ENCODE peak calls at places on chromosomes 5 and 9, in eight cellular contexts. A, V, Z, N, X, F, U and R are unnamed samples.

GRCh38 chr5:169395136-169395535 is 94.2 kb upstream of the SLIT3 start:
- DNase-seq in A (no peak), V (no peak), Z (no peak), N (no peak), X (no peak), F (no peak), U (no peak), R (peak)

GRCh38 chr9:87545858-87546257 is 48.2 kb downstream of the DAPK1 start:
- DNase-seq in A (no peak), V (peak), Z (peak), N (no peak), X (no peak), F (no peak), U (no peak), R (peak)

GRCh38 chr5:58921106-58921505 is 338.2 kb downstream of the RAB3C start:
- DNase-seq in A (no peak), V (peak), Z (peak), N (no peak), X (no peak), F (no peak), U (no peak), R (peak)

GRCh38 chr5:173670791-173671120 is 54.3 kb upstream of the BOD1 start:
- DNase-seq in A (no peak), V (no peak), Z (no peak), N (no peak), X (no peak), F (no peak), U (no peak), R (no peak)

GRCh38 chr9:128420060-128420650 is 502 bp upstream of the CERCAM start:
- DNase-seq in A (no peak), V (peak), Z (peak), N (peak), X (peak), F (peak), U (peak), R (peak)

GRCh38 chr5:140190868-140191209 is 15.9 kb downstream of the CYSTM1 start:
- DNase-seq in A (no peak), V (no peak), Z (no peak), N (no peak), X (no peak), F (no peak), U (no peak), R (no peak)

GRCh38 chr5:132439521-132440206 is 50.9 kb downstream of the IRF1 start:
- DNase-seq in A (no peak), V (peak), Z (peak), N (no peak), X (no peak), F (no peak), U (no peak), R (peak)

GRCh38 chr9:93098236-93098946 is 2.4 kb downstream of the CARD19 start:
- DNase-seq in A (no peak), V (peak), Z (peak), N (no peak), X (peak), F (no peak), U (no peak), R (peak)

GRCh38 chr5:88806338-88806737 is 76.6 kb downstream of the MEF2C start:
- DNase-seq in A (no peak), V (no peak), Z (no peak), N (no peak), X (no peak), F (no peak), U (no peak), R (no peak)

GRCh38 chr5:13234-13633 is 78.7 kb upstream of the PLEKHG4B start:
- DNase-seq in A (no peak), V (no peak), Z (no peak), N (no peak), X (no peak), F (no peak), U (no peak), R (no peak)

GRCh38 chr5:172531704-172532026 is 77.3 kb upstream of the SH3PXD2B start:
- DNase-seq in A (no peak), V (no peak), Z (no peak), N (no peak), X (no peak), F (no peak), U (no peak), R (no peak)

GRCh38 chr5:119037496-119038215 is 33.2 kb upstream of the DMXL1 start:
- DNase-seq in A (no peak), V (no peak), Z (peak), N (no peak), X (no peak), F (no peak), U (no peak), R (no peak)

GRCh38 chr9:77999231-77999631 is 32.4 kb downstream of the GNAQ start:
- DNase-seq in A (no peak), V (peak), Z (peak), N (no peak), X (no peak), F (no peak), U (no peak), R (peak)

GRCh38 chr5:165101709-165102108 is 1596.3 kb downstream of the MAT2B start:
- DNase-seq in A (no peak), V (no peak), Z (no peak), N (no peak), X (no peak), F (no peak), U (no peak), R (no peak)

GRCh38 chr9:129665008-129665771 is at the start of gene PRRX2:
- DNase-seq in A (no peak), V (no peak), Z (peak), N (peak), X (no peak), F (no peak), U (peak), R (no peak)

GRCh38 chr5:147822686-147823491 is 8.6 kb downstream of the SPINK1 start:
- DNase-seq in A (peak), V (peak), Z (peak), N (no peak), X (no peak), F (peak), U (peak), R (peak)

GRCh38 chr5:112878760-112879159 is 17.7 kb downstream of the SRP19 start:
- DNase-seq in A (no peak), V (peak), Z (peak), N (no peak), X (no peak), F (no peak), U (no peak), R (no peak)

GRCh38 chr5:111787006-111787405 is 30.0 kb upstream of the NREP start:
- DNase-seq in A (no peak), V (peak), Z (no peak), N (no peak), X (no peak), F (no peak), U (no peak), R (no peak)

GRCh38 chr5:7518947-7519560 is 123.1 kb downstream of the ADCY2 start:
- DNase-seq in A (peak), V (no peak), Z (no peak), N (no peak), X (no peak), F (no peak), U (peak), R (no peak)

GRCh38 chr5:177293819-177294581 is 9.5 kb downstream of the RAB24 start:
- DNase-seq in A (no peak), V (no peak), Z (no peak), N (no peak), X (no peak), F (no peak), U (no peak), R (no peak)

GRCh38 chr5:93579561-93580386 is 1.2 kb downstream of the NR2F1-AS1 start:
- DNase-seq in A (no peak), V (peak), Z (peak), N (no peak), X (no peak), F (peak), U (peak), R (peak)

GRCh38 chr9:124420991-124421543 is 5.8 kb upstream of the PSMB7 start:
- DNase-seq in A (peak), V (peak), Z (peak), N (no peak), X (no peak), F (no peak), U (no peak), R (no peak)

GRCh38 chr5:61299254-61299653 is 32.8 kb upstream of the ZSWIM6 start:
- DNase-seq in A (no peak), V (no peak), Z (peak), N (no peak), X (no peak), F (no peak), U (no peak), R (peak)